ENCODE peak calls at places on chromosome 2, in four cellular contexts. A is hepatic stellate cell, J is kidney glomerular epithelial cell, O is T-helper 9 cell. S is an unnamed sample.
A peak's percentile ranks its signal among the peaks of the same experiment; 100 is the strongest.

GRCh38 chr2:54061272-54061671 is 54.1 kb upstream of the ACYP2 start:
- DNase-seq in A (no peak), J (no peak), O (no peak), S (no peak)

GRCh38 chr2:159106105-159106504 is 137.7 kb downstream of the TANC1 start:
- DNase-seq in A (peak; percentile 63), J (no peak), O (no peak), S (no peak)

GRCh38 chr2:216195565-216195978 is 86.4 kb downstream of the XRCC5 start:
- DNase-seq in A (peak; percentile 26), J (peak; percentile 84), O (no peak), S (peak; percentile 37)

GRCh38 chr2:24820598-24821432 is 27.6 kb downstream of the CENPO start:
- DNase-seq in A (no peak), J (no peak), O (no peak), S (no peak)

GRCh38 chr2:30180230-30180629 is 33.4 kb downstream of the YPEL5 start:
- DNase-seq in A (no peak), J (no peak), O (no peak), S (no peak)

GRCh38 chr2:231348703-231349373 is 46.7 kb upstream of the B3GNT7 start:
- DNase-seq in A (no peak), J (no peak), O (no peak), S (no peak)

GRCh38 chr2:114350186-114350725 is 92.2 kb upstream of the DPP10 start:
- DNase-seq in A (no peak), J (no peak), O (no peak), S (no peak)

GRCh38 chr2:163735692-163736432 is at the start of gene FIGN:
- DNase-seq in A (peak; percentile 77), J (peak; percentile 86), O (no peak), S (peak; percentile 89)

GRCh38 chr2:111705711-111706323 is 178.2 kb downstream of the ANAPC1 start:
- DNase-seq in A (peak; percentile 64), J (peak; percentile 96), O (no peak), S (peak; percentile 100)

GRCh38 chr2:218959761-218960195 is 312 bp downstream of the CDK5R2 start:
- DNase-seq in A (no peak), J (no peak), O (no peak), S (no peak)

GRCh38 chr2:172807011-172807410 is 71.4 kb downstream of the RAPGEF4 start:
- DNase-seq in A (no peak), J (no peak), O (no peak), S (no peak)

GRCh38 chr2:99216096-99216495 is 35.1 kb downstream of the MRPL30 start:
- DNase-seq in A (no peak), J (no peak), O (no peak), S (no peak)

GRCh38 chr2:147384659-147385058 is 460.2 kb upstream of the ACVR2A start:
- DNase-seq in A (no peak), J (no peak), O (no peak), S (no peak)

GRCh38 chr2:156429211-156429610 is 7.0 kb upstream of the GPD2 start:
- DNase-seq in A (no peak), J (no peak), O (no peak), S (no peak)

GRCh38 chr2:226431301-226431955 is 368.2 kb downstream of the IRS1 start:
- DNase-seq in A (no peak), J (peak; percentile 46), O (no peak), S (peak; percentile 36)

GRCh38 chr2:200454839-200455801 is 54.7 kb downstream of the KCTD18 start:
- DNase-seq in A (peak; percentile 50), J (peak; percentile 24), O (no peak), S (peak; percentile 70)

GRCh38 chr2:397561-398325 is 109.9 kb upstream of the ALKAL2 start:
- DNase-seq in A (no peak), J (no peak), O (no peak), S (no peak)

GRCh38 chr2:105391763-105392662 is 6.8 kb downstream of the FHL2 start:
- DNase-seq in A (no peak), J (no peak), O (no peak), S (no peak)

GRCh38 chr2:223226264-223226663 is 174.3 kb downstream of the KCNE4 start:
- DNase-seq in A (no peak), J (no peak), O (no peak), S (no peak)

GRCh38 chr2:193963472-193964119 is 1693.4 kb upstream of the SLC39A10 start:
- DNase-seq in A (no peak), J (peak; percentile 10), O (no peak), S (peak; percentile 15)

GRCh38 chr2:209960676-209961630 is 41.5 kb upstream of the RPE start:
- DNase-seq in A (peak; percentile 6), J (peak; percentile 46), O (peak; percentile 1), S (peak; percentile 44)

GRCh38 chr2:42048318-42049251 is 764 bp downstream of the PKDCC start:
- DNase-seq in A (peak; percentile 50), J (no peak), O (no peak), S (no peak)

GRCh38 chr2:144317071-144317738 is 202.7 kb downstream of the ZEB2 start:
- DNase-seq in A (no peak), J (no peak), O (no peak), S (no peak)

GRCh38 chr2:55862269-55862668 is 61.3 kb downstream of the EFEMP1 start:
- DNase-seq in A (peak; percentile 25), J (no peak), O (no peak), S (no peak)

GRCh38 chr2:129499747-129500146 is 479.7 kb upstream of the RAB6C start:
- DNase-seq in A (no peak), J (peak; percentile 0), O (no peak), S (no peak)

GRCh38 chr2:126804347-126804746 is 94.3 kb upstream of the TEX51 start:
- DNase-seq in A (no peak), J (no peak), O (no peak), S (no peak)

GRCh38 chr2:217489145-217489960 is 513.4 kb downstream of the TNS1 start:
- DNase-seq in A (no peak), J (no peak), O (no peak), S (no peak)

S was measured in Caki2.